ENCODE peak calls at places on chromosome 7, in eight cellular contexts. J is skeletal muscle cell, G is endodermal cell, E is HAP-1, A is HEK293T, Z is iPS-NIHi11, T is upper lobe of right lung, W is adrenal gland. Y is an unnamed sample.

GRCh38 chr7:158648168-158648567 is 56.4 kb downstream of the NCAPG2 start:
- DNase-seq in J (no peak), G (no peak), E (no peak), A (no peak), Z (no peak), T (no peak), W (no peak), Y (no peak)

GRCh38 chr7:101163281-101164070 is 1.9 kb downstream of the VGF start:
- DNase-seq in J (no peak), G (peak; percentile 85), E (peak; percentile 68), A (no peak), Z (no peak), T (no peak), W (no peak), Y (no peak)

GRCh38 chr7:68511281-68511680 is 1087.0 kb upstream of the AUTS2 start:
- DNase-seq in J (no peak), G (peak; percentile 63), E (no peak), A (no peak), Z (no peak), T (no peak), W (no peak), Y (no peak)

GRCh38 chr7:14841850-14842249 is 60.7 kb downstream of the DGKB start:
- DNase-seq in J (no peak), G (no peak), E (no peak), A (no peak), Z (no peak), T (no peak), W (no peak), Y (no peak)

GRCh38 chr7:33076737-33077136 is 14.2 kb upstream of the NT5C3A start:
- DNase-seq in J (no peak), G (no peak), E (no peak), A (no peak), Z (no peak), T (no peak), W (no peak), Y (no peak)

GRCh38 chr7:109462171-109462570 is 892.5 kb downstream of the DNAJB9 start:
- DNase-seq in J (no peak), G (no peak), E (no peak), A (no peak), Z (no peak), T (no peak), W (no peak), Y (no peak)

GRCh38 chr7:16745645-16746044 is 7.9 kb upstream of the TSPAN13 start:
- DNase-seq in J (no peak), G (no peak), E (no peak), A (no peak), Z (no peak), T (no peak), W (no peak), Y (no peak)

GRCh38 chr7:139059905-139060304 is 24.1 kb upstream of the ZC3HAV1L start:
- DNase-seq in J (no peak), G (no peak), E (no peak), A (no peak), Z (no peak), T (no peak), W (no peak), Y (no peak)

GRCh38 chr7:18499407-18500197 is 4.1 kb downstream of the HDAC9 start:
- DNase-seq in J (no peak), G (no peak), E (no peak), A (no peak), Z (no peak), T (no peak), W (no peak), Y (no peak)

GRCh38 chr7:102251531-102252372 is 34.9 kb upstream of the SH2B2 start:
- DNase-seq in J (no peak), G (no peak), E (no peak), A (no peak), Z (no peak), T (no peak), W (no peak), Y (no peak)

GRCh38 chr7:223861-224260 is 31.5 kb downstream of the FAM20C start:
- DNase-seq in J (no peak), G (no peak), E (no peak), A (no peak), Z (no peak), T (no peak), W (no peak), Y (no peak)

GRCh38 chr7:133301444-133301843 is 48.6 kb downstream of the EXOC4 start:
- DNase-seq in J (no peak), G (no peak), E (no peak), A (no peak), Z (no peak), T (no peak), W (no peak), Y (no peak)

GRCh38 chr7:38276096-38276857 is 2.8 kb upstream of the TARP start:
- DNase-seq in J (no peak), G (no peak), E (no peak), A (no peak), Z (no peak), T (no peak), W (no peak), Y (no peak)

GRCh38 chr7:96837583-96837982 is 127.9 kb upstream of the SEM1 start:
- DNase-seq in J (no peak), G (no peak), E (no peak), A (no peak), Z (no peak), T (no peak), W (no peak), Y (no peak)

GRCh38 chr7:55595511-55595910 is 23.2 kb upstream of the VOPP1 start:
- DNase-seq in J (no peak), G (no peak), E (no peak), A (no peak), Z (no peak), T (no peak), W (no peak), Y (no peak)

GRCh38 chr7:66687186-66687585 is 53.3 kb upstream of the RABGEF1 start:
- DNase-seq in J (no peak), G (no peak), E (no peak), A (no peak), Z (no peak), T (no peak), W (no peak), Y (no peak)

GRCh38 chr7:151346180-151346769 is 4.7 kb downstream of the NUB1 start:
- DNase-seq in J (no peak), G (no peak), E (no peak), A (no peak), Z (no peak), T (no peak), W (no peak), Y (no peak)

GRCh38 chr7:114722562-114722961 is 199.3 kb upstream of the MDFIC start:
- DNase-seq in J (no peak), G (no peak), E (no peak), A (no peak), Z (no peak), T (no peak), W (no peak), Y (no peak)

GRCh38 chr7:158473946-158474345 is 113.7 kb downstream of the PTPRN2 start:
- DNase-seq in J (no peak), G (no peak), E (no peak), A (no peak), Z (no peak), T (peak; percentile 55), W (no peak), Y (no peak)

GRCh38 chr7:74191231-74191630 is 17.1 kb downstream of the EIF4H start:
- DNase-seq in J (no peak), G (no peak), E (no peak), A (no peak), Z (no peak), T (peak; percentile 30), W (no peak), Y (no peak)

GRCh38 chr7:142508251-142508650 is 241.0 kb upstream of the PRSS1 start:
- DNase-seq in J (no peak), G (no peak), E (no peak), A (no peak), Z (no peak), T (no peak), W (no peak), Y (no peak)